ENCODE peak calls at places on chromosomes 5 and 9, in ten cellular contexts. One of them, this sample, is unnamed.

GRCh38 chr9:129322641-129323375 is 144.7 kb upstream of the IER5L start:
- DNase-seq in foreskin fibroblast: no peak
- DNase-seq in CD4-positive, alpha-beta T cell: no peak
- DNase-seq in H9: peak; percentile 21
- DNase-seq in brain microvascular endothelial cell: no peak
- DNase-seq in psoas muscle: peak; percentile 37
- DNase-seq in Caco-2: peak; percentile 11
- DNase-seq in GM12864: no peak
- DNase-seq in stomach: no peak
- DNase-seq in glutamatergic neuron: no peak
- DNase-seq in this sample: no peak

GRCh38 chr5:172453206-172453985 is 929 bp downstream of the SH3PXD2B start:
- DNase-seq in foreskin fibroblast: peak; percentile 59
- DNase-seq in CD4-positive, alpha-beta T cell: no peak
- DNase-seq in H9: peak; percentile 77
- DNase-seq in brain microvascular endothelial cell: peak; percentile 66
- DNase-seq in psoas muscle: peak; percentile 54
- DNase-seq in Caco-2: peak; percentile 59
- DNase-seq in GM12864: no peak
- DNase-seq in stomach: peak; percentile 34
- DNase-seq in glutamatergic neuron: peak; percentile 72
- DNase-seq in this sample: peak; percentile 66

GRCh38 chr5:60740322-60740721 is 40.4 kb upstream of the DEPDC1B start:
- DNase-seq in foreskin fibroblast: no peak
- DNase-seq in CD4-positive, alpha-beta T cell: no peak
- DNase-seq in H9: no peak
- DNase-seq in brain microvascular endothelial cell: no peak
- DNase-seq in psoas muscle: no peak
- DNase-seq in Caco-2: no peak
- DNase-seq in GM12864: no peak
- DNase-seq in stomach: no peak
- DNase-seq in glutamatergic neuron: no peak
- DNase-seq in this sample: no peak

GRCh38 chr9:36765077-36765390 is 192.3 kb downstream of the MELK start:
- DNase-seq in foreskin fibroblast: no peak
- DNase-seq in CD4-positive, alpha-beta T cell: no peak
- DNase-seq in H9: no peak
- DNase-seq in brain microvascular endothelial cell: no peak
- DNase-seq in psoas muscle: no peak
- DNase-seq in Caco-2: no peak
- DNase-seq in GM12864: no peak
- DNase-seq in stomach: no peak
- DNase-seq in glutamatergic neuron: peak; percentile 30
- DNase-seq in this sample: no peak

GRCh38 chr9:16058131-16058549 is 505.3 kb downstream of the CCDC171 start:
- DNase-seq in foreskin fibroblast: peak; percentile 84
- DNase-seq in CD4-positive, alpha-beta T cell: no peak
- DNase-seq in H9: no peak
- DNase-seq in brain microvascular endothelial cell: peak; percentile 80
- DNase-seq in psoas muscle: no peak
- DNase-seq in Caco-2: no peak
- DNase-seq in GM12864: no peak
- DNase-seq in stomach: no peak
- DNase-seq in glutamatergic neuron: no peak
- DNase-seq in this sample: peak; percentile 84

GRCh38 chr5:147509710-147510651 is at the start of gene DPYSL3:
- DNase-seq in foreskin fibroblast: peak; percentile 78
- DNase-seq in CD4-positive, alpha-beta T cell: no peak
- DNase-seq in H9: peak; percentile 80
- DNase-seq in brain microvascular endothelial cell: peak; percentile 44
- DNase-seq in psoas muscle: peak; percentile 86
- DNase-seq in Caco-2: no peak
- DNase-seq in GM12864: no peak
- DNase-seq in stomach: peak; percentile 47
- DNase-seq in glutamatergic neuron: peak; percentile 84
- DNase-seq in this sample: peak; percentile 65

GRCh38 chr9:87277346-87277745 is 220.3 kb upstream of the DAPK1 start:
- DNase-seq in foreskin fibroblast: no peak
- DNase-seq in CD4-positive, alpha-beta T cell: no peak
- DNase-seq in H9: no peak
- DNase-seq in brain microvascular endothelial cell: no peak
- DNase-seq in psoas muscle: no peak
- DNase-seq in Caco-2: no peak
- DNase-seq in GM12864: no peak
- DNase-seq in stomach: no peak
- DNase-seq in glutamatergic neuron: no peak
- DNase-seq in this sample: peak; percentile 44

GRCh38 chr9:106339882-106340281 is 523.1 kb upstream of the ZNF462 start:
- DNase-seq in foreskin fibroblast: no peak
- DNase-seq in CD4-positive, alpha-beta T cell: no peak
- DNase-seq in H9: no peak
- DNase-seq in brain microvascular endothelial cell: no peak
- DNase-seq in psoas muscle: no peak
- DNase-seq in Caco-2: no peak
- DNase-seq in GM12864: no peak
- DNase-seq in stomach: no peak
- DNase-seq in glutamatergic neuron: no peak
- DNase-seq in this sample: no peak

GRCh38 chr5:176806137-176806536 is 4.2 kb upstream of the UNC5A start:
- DNase-seq in foreskin fibroblast: no peak
- DNase-seq in CD4-positive, alpha-beta T cell: no peak
- DNase-seq in H9: no peak
- DNase-seq in brain microvascular endothelial cell: peak; percentile 40
- DNase-seq in psoas muscle: no peak
- DNase-seq in Caco-2: no peak
- DNase-seq in GM12864: no peak
- DNase-seq in stomach: no peak
- DNase-seq in glutamatergic neuron: no peak
- DNase-seq in this sample: peak; percentile 22

GRCh38 chr5:177183142-177183541 is 49.6 kb downstream of the NSD1 start:
- DNase-seq in foreskin fibroblast: no peak
- DNase-seq in CD4-positive, alpha-beta T cell: no peak
- DNase-seq in H9: no peak
- DNase-seq in brain microvascular endothelial cell: no peak
- DNase-seq in psoas muscle: no peak
- DNase-seq in Caco-2: no peak
- DNase-seq in GM12864: no peak
- DNase-seq in stomach: no peak
- DNase-seq in glutamatergic neuron: no peak
- DNase-seq in this sample: no peak

GRCh38 chr5:97019435-97020117 is 83.7 kb downstream of the LNPEP start:
- DNase-seq in foreskin fibroblast: peak; percentile 15
- DNase-seq in CD4-positive, alpha-beta T cell: no peak
- DNase-seq in H9: no peak
- DNase-seq in brain microvascular endothelial cell: peak; percentile 53
- DNase-seq in psoas muscle: no peak
- DNase-seq in Caco-2: no peak
- DNase-seq in GM12864: no peak
- DNase-seq in stomach: no peak
- DNase-seq in glutamatergic neuron: no peak
- DNase-seq in this sample: no peak

GRCh38 chr5:130052752-130053151 is 148.5 kb downstream of the CHSY3 start:
- DNase-seq in foreskin fibroblast: no peak
- DNase-seq in CD4-positive, alpha-beta T cell: no peak
- DNase-seq in H9: no peak
- DNase-seq in brain microvascular endothelial cell: no peak
- DNase-seq in psoas muscle: no peak
- DNase-seq in Caco-2: no peak
- DNase-seq in GM12864: no peak
- DNase-seq in stomach: no peak
- DNase-seq in glutamatergic neuron: no peak
- DNase-seq in this sample: peak; percentile 15

GRCh38 chr5:65483474-65484346 is 2.0 kb upstream of the ADAMTS6 start:
- DNase-seq in foreskin fibroblast: peak; percentile 56
- DNase-seq in CD4-positive, alpha-beta T cell: no peak
- DNase-seq in H9: no peak
- DNase-seq in brain microvascular endothelial cell: peak; percentile 32
- DNase-seq in psoas muscle: no peak
- DNase-seq in Caco-2: no peak
- DNase-seq in GM12864: no peak
- DNase-seq in stomach: no peak
- DNase-seq in glutamatergic neuron: no peak
- DNase-seq in this sample: peak; percentile 87

GRCh38 chr9:128215491-128216404 is 12.6 kb downstream of the DNM1 start:
- DNase-seq in foreskin fibroblast: no peak
- DNase-seq in CD4-positive, alpha-beta T cell: no peak
- DNase-seq in H9: no peak
- DNase-seq in brain microvascular endothelial cell: peak; percentile 83
- DNase-seq in psoas muscle: no peak
- DNase-seq in Caco-2: no peak
- DNase-seq in GM12864: no peak
- DNase-seq in stomach: no peak
- DNase-seq in glutamatergic neuron: no peak
- DNase-seq in this sample: peak; percentile 83

GRCh38 chr9:80720579-80720978 is 968.8 kb downstream of the TLE1 start:
- DNase-seq in foreskin fibroblast: no peak
- DNase-seq in CD4-positive, alpha-beta T cell: no peak
- DNase-seq in H9: no peak
- DNase-seq in brain microvascular endothelial cell: no peak
- DNase-seq in psoas muscle: no peak
- DNase-seq in Caco-2: no peak
- DNase-seq in GM12864: no peak
- DNase-seq in stomach: no peak
- DNase-seq in glutamatergic neuron: no peak
- DNase-seq in this sample: no peak

GRCh38 chr5:132114150-132115121 is 40.8 kb downstream of the CSF2 start:
- DNase-seq in foreskin fibroblast: no peak
- DNase-seq in CD4-positive, alpha-beta T cell: no peak
- DNase-seq in H9: no peak
- DNase-seq in brain microvascular endothelial cell: no peak
- DNase-seq in psoas muscle: no peak
- DNase-seq in Caco-2: no peak
- DNase-seq in GM12864: no peak
- DNase-seq in stomach: no peak
- DNase-seq in glutamatergic neuron: no peak
- DNase-seq in this sample: no peak
- TF ChIP-seq CTCF in foreskin fibroblast: no peak
- TF ChIP-seq CTCF in CD4-positive, alpha-beta T cell: no peak
- TF ChIP-seq CTCF in H9: no peak
- TF ChIP-seq CTCF in brain microvascular endothelial cell: no peak
- TF ChIP-seq CTCF in psoas muscle: no peak
- TF ChIP-seq CTCF in Caco-2: no peak
- TF ChIP-seq CTCF in GM12864: no peak
- TF ChIP-seq CTCF in stomach: no peak
- TF ChIP-seq CTCF in glutamatergic neuron: no peak
- TF ChIP-seq CTCF in this sample: no peak

GRCh38 chr9:137109250-137110146 is 5.0 kb downstream of the DPP7 start:
- DNase-seq in foreskin fibroblast: no peak
- DNase-seq in CD4-positive, alpha-beta T cell: no peak
- DNase-seq in H9: no peak
- DNase-seq in brain microvascular endothelial cell: no peak
- DNase-seq in psoas muscle: no peak
- DNase-seq in Caco-2: no peak
- DNase-seq in GM12864: no peak
- DNase-seq in stomach: no peak
- DNase-seq in glutamatergic neuron: no peak
- DNase-seq in this sample: no peak
- TF ChIP-seq CTCF in foreskin fibroblast: no peak
- TF ChIP-seq CTCF in CD4-positive, alpha-beta T cell: no peak
- TF ChIP-seq CTCF in H9: no peak
- TF ChIP-seq CTCF in brain microvascular endothelial cell: no peak
- TF ChIP-seq CTCF in psoas muscle: no peak
- TF ChIP-seq CTCF in Caco-2: no peak
- TF ChIP-seq CTCF in GM12864: no peak
- TF ChIP-seq CTCF in stomach: no peak
- TF ChIP-seq CTCF in glutamatergic neuron: no peak
- TF ChIP-seq CTCF in this sample: no peak

DNA sequence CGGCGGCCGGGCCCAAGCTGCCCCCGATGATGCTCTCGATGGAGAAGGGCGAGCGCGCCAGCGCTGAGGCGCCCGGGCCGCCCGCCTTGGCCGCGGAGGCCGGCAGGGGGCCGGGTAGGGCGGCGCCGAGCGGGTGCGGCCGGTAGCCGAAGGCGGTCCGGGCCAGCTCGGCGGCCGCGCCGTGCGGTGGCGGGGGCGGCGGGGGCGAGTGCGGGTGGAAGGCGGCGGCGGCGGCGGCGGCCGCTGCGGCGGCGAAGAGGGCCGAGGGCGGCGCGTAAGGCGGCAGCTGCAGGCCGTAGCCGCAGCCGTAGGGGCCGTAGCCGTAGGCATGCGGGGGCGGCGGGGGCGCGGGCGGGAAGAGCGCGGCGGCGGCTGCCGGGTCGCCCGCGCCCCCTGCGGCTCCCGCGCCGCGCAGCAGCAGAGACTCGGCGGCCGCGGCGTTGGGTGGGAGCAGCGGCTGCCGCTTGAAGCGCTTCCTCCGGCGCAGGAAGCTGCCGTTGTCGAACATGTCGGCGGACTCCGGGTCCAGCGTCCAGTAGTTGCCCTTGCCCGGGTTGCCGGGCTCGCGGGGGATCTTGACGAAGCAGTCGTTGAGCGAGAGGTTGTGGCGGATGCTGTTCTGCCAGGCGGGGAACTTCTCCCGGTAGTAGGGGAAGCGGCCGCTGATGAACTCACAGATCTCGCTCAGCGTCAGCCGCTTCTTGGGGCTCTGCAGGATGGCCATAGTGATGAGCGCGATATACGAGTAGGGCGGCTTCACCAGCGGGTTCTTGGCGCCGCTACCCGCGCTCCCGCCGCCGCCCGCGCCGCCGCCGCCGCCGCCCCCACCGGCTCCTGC is 1.1 kb downstream of the FOXD1 start:
- DNase-seq in foreskin fibroblast: no peak
- DNase-seq in CD4-positive, alpha-beta T cell: peak; percentile 31
- DNase-seq in H9: peak; percentile 72
- DNase-seq in brain microvascular endothelial cell: peak; percentile 51
- DNase-seq in psoas muscle: peak; percentile 60
- DNase-seq in Caco-2: peak; percentile 55
- DNase-seq in GM12864: no peak
- DNase-seq in stomach: no peak
- DNase-seq in glutamatergic neuron: peak; percentile 67
- DNase-seq in this sample: peak; percentile 58
- TF ChIP-seq CTCF in foreskin fibroblast: no peak
- TF ChIP-seq CTCF in CD4-positive, alpha-beta T cell: no peak
- TF ChIP-seq CTCF in H9: no peak
- TF ChIP-seq CTCF in brain microvascular endothelial cell: no peak
- TF ChIP-seq CTCF in psoas muscle: no peak
- TF ChIP-seq CTCF in Caco-2: no peak
- TF ChIP-seq CTCF in GM12864: no peak
- TF ChIP-seq CTCF in stomach: no peak
- TF ChIP-seq CTCF in glutamatergic neuron: no peak
- TF ChIP-seq CTCF in this sample: no peak

DNA sequence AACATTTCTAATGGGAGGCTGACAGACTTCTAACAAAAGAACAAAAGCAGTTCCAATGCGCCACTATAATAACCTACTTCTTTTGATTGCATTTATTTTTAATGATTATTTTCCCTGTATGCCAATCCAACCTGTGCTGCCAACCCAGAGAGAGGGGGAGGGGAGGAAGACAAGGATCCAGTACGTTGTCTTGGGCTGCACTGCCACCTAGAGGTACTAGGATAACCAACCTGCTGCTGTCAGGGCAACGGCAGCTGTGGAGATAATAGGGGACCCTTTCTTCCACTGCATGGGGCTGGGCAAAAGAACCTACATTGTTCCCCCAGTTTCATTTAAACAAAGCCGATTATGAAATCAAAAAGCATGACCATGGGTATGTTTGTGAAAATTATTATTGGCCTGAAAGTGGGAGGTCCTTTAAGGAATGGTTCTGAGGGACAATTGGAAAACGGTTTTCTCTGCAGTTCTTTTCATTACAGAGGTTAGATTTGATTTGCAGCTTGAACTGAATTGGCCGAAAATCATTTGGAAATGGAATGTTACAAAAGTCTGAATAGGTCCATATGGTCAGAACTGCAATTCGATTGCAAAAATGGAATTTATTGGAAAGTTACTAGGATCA is 101.3 kb downstream of the RASEF start:
- DNase-seq in foreskin fibroblast: peak; percentile 59
- DNase-seq in CD4-positive, alpha-beta T cell: no peak
- DNase-seq in H9: peak; percentile 82
- DNase-seq in brain microvascular endothelial cell: peak; percentile 76
- DNase-seq in psoas muscle: peak; percentile 61
- DNase-seq in Caco-2: peak; percentile 65
- DNase-seq in GM12864: peak; percentile 24
- DNase-seq in stomach: peak; percentile 86
- DNase-seq in glutamatergic neuron: peak; percentile 78
- DNase-seq in this sample: peak; percentile 72
- TF ChIP-seq CTCF in foreskin fibroblast: peak; percentile 89
- TF ChIP-seq CTCF in CD4-positive, alpha-beta T cell: peak; percentile 25
- TF ChIP-seq CTCF in H9: peak; percentile 91
- TF ChIP-seq CTCF in brain microvascular endothelial cell: peak; percentile 92
- TF ChIP-seq CTCF in psoas muscle: peak; percentile 77
- TF ChIP-seq CTCF in Caco-2: peak; percentile 68
- TF ChIP-seq CTCF in GM12864: peak; percentile 85
- TF ChIP-seq CTCF in stomach: no peak
- TF ChIP-seq CTCF in glutamatergic neuron: peak; percentile 78
- TF ChIP-seq CTCF in this sample: peak; percentile 83

This sample was measured in fibroblast of mammary gland.